ENCODE peak calls at places on chromosomes 3 and 15, in eight cellular contexts. One of them, this sample, is unnamed.

GRCh38 chr3:70947584-70947983 is 635.1 kb upstream of the MDFIC2 start:
- DNase-seq in hepatocyte: no peak
- DNase-seq in neural progenitor cell: no peak
- DNase-seq in PC-3: no peak
- DNase-seq in SK-N-SH: no peak
- DNase-seq in GM23338: no peak
- DNase-seq in OCI-LY7: no peak
- DNase-seq in HCT116: no peak
- DNase-seq in this sample: no peak

GRCh38 chr3:73542127-73542526 is 82.6 kb downstream of the PDZRN3 start:
- DNase-seq in OCI-LY7: no peak
- DNase-seq in HCT116: no peak
- DNase-seq in GM23338: no peak
- DNase-seq in SK-N-SH: no peak
- DNase-seq in hepatocyte: no peak
- DNase-seq in PC-3: no peak
- DNase-seq in neural progenitor cell: no peak
- DNase-seq in this sample: no peak

GRCh38 chr15:71329041-71329440 is 213.8 kb downstream of the THSD4 start:
- DNase-seq in neural progenitor cell: no peak
- DNase-seq in GM23338: no peak
- DNase-seq in SK-N-SH: no peak
- DNase-seq in OCI-LY7: no peak
- DNase-seq in hepatocyte: no peak
- DNase-seq in PC-3: no peak
- DNase-seq in HCT116: no peak
- DNase-seq in this sample: no peak

GRCh38 chr15:98596885-98597343 is 51.4 kb upstream of the IGF1R start:
- DNase-seq in SK-N-SH: no peak
- DNase-seq in hepatocyte: peak; percentile 14
- DNase-seq in OCI-LY7: no peak
- DNase-seq in neural progenitor cell: no peak
- DNase-seq in GM23338: no peak
- DNase-seq in HCT116: no peak
- DNase-seq in PC-3: no peak
- DNase-seq in this sample: no peak

GRCh38 chr3:33144433-33144832 is 30.6 kb downstream of the CRTAP start:
- DNase-seq in neural progenitor cell: peak; percentile 69
- DNase-seq in OCI-LY7: peak; percentile 31
- DNase-seq in SK-N-SH: no peak
- DNase-seq in hepatocyte: no peak
- DNase-seq in GM23338: peak; percentile 85
- DNase-seq in HCT116: no peak
- DNase-seq in PC-3: peak; percentile 21
- DNase-seq in this sample: no peak

GRCh38 chr3:126525853-126526667 is 2.1 kb downstream of the CHST13 start:
- DNase-seq in hepatocyte: no peak
- DNase-seq in OCI-LY7: no peak
- DNase-seq in SK-N-SH: no peak
- DNase-seq in PC-3: no peak
- DNase-seq in neural progenitor cell: no peak
- DNase-seq in GM23338: no peak
- DNase-seq in HCT116: no peak
- DNase-seq in this sample: no peak

GRCh38 chr3:127289646-127290575 is 2.1 kb upstream of the PRR20G start:
- DNase-seq in HCT116: no peak
- DNase-seq in PC-3: no peak
- DNase-seq in SK-N-SH: no peak
- DNase-seq in GM23338: no peak
- DNase-seq in neural progenitor cell: no peak
- DNase-seq in hepatocyte: no peak
- DNase-seq in OCI-LY7: no peak
- DNase-seq in this sample: peak; percentile 4

GRCh38 chr15:57720861-57721260 is 14.3 kb downstream of the POLR2M start:
- DNase-seq in hepatocyte: no peak
- DNase-seq in GM23338: no peak
- DNase-seq in PC-3: no peak
- DNase-seq in OCI-LY7: no peak
- DNase-seq in SK-N-SH: no peak
- DNase-seq in neural progenitor cell: no peak
- DNase-seq in HCT116: no peak
- DNase-seq in this sample: peak; percentile 32

GRCh38 chr3:152621006-152621868 is 213.7 kb upstream of the P2RY1 start:
- DNase-seq in GM23338: no peak
- DNase-seq in hepatocyte: peak; percentile 19
- DNase-seq in PC-3: no peak
- DNase-seq in SK-N-SH: no peak
- DNase-seq in OCI-LY7: no peak
- DNase-seq in neural progenitor cell: no peak
- DNase-seq in HCT116: no peak
- DNase-seq in this sample: peak; percentile 22

GRCh38 chr3:124542483-124542882 is 187.8 kb upstream of the UMPS start:
- DNase-seq in hepatocyte: no peak
- DNase-seq in GM23338: peak; percentile 33
- DNase-seq in HCT116: no peak
- DNase-seq in SK-N-SH: no peak
- DNase-seq in PC-3: no peak
- DNase-seq in OCI-LY7: no peak
- DNase-seq in neural progenitor cell: no peak
- DNase-seq in this sample: no peak

GRCh38 chr15:63042879-63043340 is 363 bp downstream of the TPM1 start:
- DNase-seq in OCI-LY7: no peak
- DNase-seq in hepatocyte: peak; percentile 24
- DNase-seq in SK-N-SH: peak; percentile 64
- DNase-seq in HCT116: no peak
- DNase-seq in PC-3: no peak
- DNase-seq in neural progenitor cell: peak; percentile 39
- DNase-seq in GM23338: no peak
- DNase-seq in this sample: peak; percentile 71

GRCh38 chr3:171811059-171811912 is 1.0 kb upstream of the PLD1 start:
- DNase-seq in neural progenitor cell: no peak
- DNase-seq in PC-3: peak; percentile 93
- DNase-seq in HCT116: no peak
- DNase-seq in SK-N-SH: peak; percentile 12
- DNase-seq in hepatocyte: peak; percentile 83
- DNase-seq in OCI-LY7: no peak
- DNase-seq in GM23338: no peak
- DNase-seq in this sample: peak; percentile 98

GRCh38 chr15:77905301-77905920 is 172.1 kb downstream of the TBC1D2B start:
- DNase-seq in PC-3: no peak
- DNase-seq in SK-N-SH: no peak
- DNase-seq in HCT116: no peak
- DNase-seq in GM23338: no peak
- DNase-seq in hepatocyte: no peak
- DNase-seq in OCI-LY7: no peak
- DNase-seq in neural progenitor cell: no peak
- DNase-seq in this sample: no peak

GRCh38 chr3:190534986-190535385 is 21.1 kb downstream of the IL1RAP start:
- DNase-seq in HCT116: no peak
- DNase-seq in neural progenitor cell: no peak
- DNase-seq in PC-3: peak; percentile 48
- DNase-seq in OCI-LY7: no peak
- DNase-seq in SK-N-SH: no peak
- DNase-seq in hepatocyte: no peak
- DNase-seq in GM23338: no peak
- DNase-seq in this sample: peak; percentile 20

DNA sequence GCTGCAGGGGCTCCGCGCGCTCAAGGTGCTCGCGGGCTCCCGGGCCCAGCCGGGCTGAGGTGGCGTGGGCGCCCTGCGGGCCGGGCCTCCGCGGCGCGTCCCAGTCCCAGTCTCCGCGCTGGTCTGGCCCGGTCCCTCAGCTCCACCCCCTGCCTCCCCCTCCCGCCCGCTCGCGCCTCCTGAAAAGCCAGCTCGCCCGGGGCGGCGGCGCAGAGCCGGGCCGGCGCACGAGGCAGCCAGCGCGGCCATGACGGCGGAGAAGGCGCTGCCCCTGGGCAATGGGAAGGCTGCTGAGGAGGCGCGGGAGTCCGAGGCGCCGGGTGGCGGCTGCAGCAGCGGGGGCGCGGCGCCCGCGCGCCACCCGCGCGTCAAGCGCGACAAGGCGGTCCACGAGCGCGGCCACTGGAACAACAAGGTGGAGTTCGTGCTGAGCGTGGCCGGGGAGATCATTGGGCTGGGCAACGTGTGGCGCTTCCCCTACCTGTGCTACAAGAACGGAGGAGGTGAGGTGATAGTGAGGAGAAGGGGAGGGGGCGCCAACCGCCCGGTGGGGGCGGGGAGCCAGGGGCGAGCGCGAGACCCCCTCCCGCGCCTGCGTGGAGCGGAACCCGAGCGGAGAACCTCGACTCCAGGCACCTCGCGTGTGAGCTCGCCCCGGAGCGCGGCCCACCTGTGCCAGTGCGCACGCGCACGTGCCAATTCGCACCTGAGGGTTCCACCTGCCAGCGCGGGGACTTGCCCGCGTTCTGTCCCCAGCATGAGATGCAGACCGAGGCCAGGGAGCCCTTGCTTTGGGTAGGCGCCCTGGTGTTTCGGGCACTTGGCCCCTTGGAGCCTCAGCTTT is at the start of gene SLC6A11:
- DNase-seq in HCT116: no peak
- DNase-seq in GM23338: peak; percentile 70
- DNase-seq in SK-N-SH: peak; percentile 94
- DNase-seq in PC-3: peak; percentile 72
- DNase-seq in hepatocyte: peak; percentile 52
- DNase-seq in neural progenitor cell: peak; percentile 76
- DNase-seq in OCI-LY7: no peak
- DNase-seq in this sample: peak; percentile 11
- H2AFZ ChIP-seq in HCT116: no peak within 1 kb of the TSS
- H2AFZ ChIP-seq in GM23338: peak within 1 kb of the TSS; percentile 97
- H2AFZ ChIP-seq in SK-N-SH: no peak within 1 kb of the TSS
- H2AFZ ChIP-seq in PC-3: peak within 1 kb of the TSS; percentile 75
- H2AFZ ChIP-seq in hepatocyte: no peak within 1 kb of the TSS
- H2AFZ ChIP-seq in neural progenitor cell: peak within 1 kb of the TSS; percentile 87
- H2AFZ ChIP-seq in OCI-LY7: no peak within 1 kb of the TSS
- H2AFZ ChIP-seq in this sample: no peak within 1 kb of the TSS

GRCh38 chr3:115580566-115580965 is 42.7 kb upstream of the GAP43 start:
- DNase-seq in PC-3: no peak
- DNase-seq in GM23338: no peak
- DNase-seq in hepatocyte: no peak
- DNase-seq in HCT116: no peak
- DNase-seq in SK-N-SH: peak; percentile 5
- DNase-seq in neural progenitor cell: peak; percentile 16
- DNase-seq in OCI-LY7: no peak
- DNase-seq in this sample: peak; percentile 3
- TF ChIP-seq EZH2phosphoT487 in PC-3: no peak
- TF ChIP-seq EZH2phosphoT487 in GM23338: no peak
- TF ChIP-seq EZH2phosphoT487 in hepatocyte: no peak
- TF ChIP-seq EZH2phosphoT487 in HCT116: no peak
- TF ChIP-seq EZH2phosphoT487 in SK-N-SH: no peak
- TF ChIP-seq EZH2phosphoT487 in neural progenitor cell: no peak
- TF ChIP-seq EZH2phosphoT487 in OCI-LY7: no peak
- TF ChIP-seq EZH2phosphoT487 in this sample: no peak

GRCh38 chr3:58989173-58989572 is 60.7 kb downstream of the CFAP20DC start:
- DNase-seq in SK-N-SH: no peak
- DNase-seq in PC-3: peak; percentile 53
- DNase-seq in GM23338: no peak
- DNase-seq in OCI-LY7: no peak
- DNase-seq in hepatocyte: no peak
- DNase-seq in HCT116: no peak
- DNase-seq in neural progenitor cell: no peak
- DNase-seq in this sample: peak; percentile 64
- H2AFZ ChIP-seq in SK-N-SH: no peak overlapping the region
- H2AFZ ChIP-seq in PC-3: no peak overlapping the region
- H2AFZ ChIP-seq in GM23338: no peak overlapping the region
- H2AFZ ChIP-seq in OCI-LY7: no peak overlapping the region
- H2AFZ ChIP-seq in hepatocyte: no peak overlapping the region
- H2AFZ ChIP-seq in HCT116: no peak overlapping the region
- H2AFZ ChIP-seq in neural progenitor cell: no peak overlapping the region
- H2AFZ ChIP-seq in this sample: no peak overlapping the region

DNA sequence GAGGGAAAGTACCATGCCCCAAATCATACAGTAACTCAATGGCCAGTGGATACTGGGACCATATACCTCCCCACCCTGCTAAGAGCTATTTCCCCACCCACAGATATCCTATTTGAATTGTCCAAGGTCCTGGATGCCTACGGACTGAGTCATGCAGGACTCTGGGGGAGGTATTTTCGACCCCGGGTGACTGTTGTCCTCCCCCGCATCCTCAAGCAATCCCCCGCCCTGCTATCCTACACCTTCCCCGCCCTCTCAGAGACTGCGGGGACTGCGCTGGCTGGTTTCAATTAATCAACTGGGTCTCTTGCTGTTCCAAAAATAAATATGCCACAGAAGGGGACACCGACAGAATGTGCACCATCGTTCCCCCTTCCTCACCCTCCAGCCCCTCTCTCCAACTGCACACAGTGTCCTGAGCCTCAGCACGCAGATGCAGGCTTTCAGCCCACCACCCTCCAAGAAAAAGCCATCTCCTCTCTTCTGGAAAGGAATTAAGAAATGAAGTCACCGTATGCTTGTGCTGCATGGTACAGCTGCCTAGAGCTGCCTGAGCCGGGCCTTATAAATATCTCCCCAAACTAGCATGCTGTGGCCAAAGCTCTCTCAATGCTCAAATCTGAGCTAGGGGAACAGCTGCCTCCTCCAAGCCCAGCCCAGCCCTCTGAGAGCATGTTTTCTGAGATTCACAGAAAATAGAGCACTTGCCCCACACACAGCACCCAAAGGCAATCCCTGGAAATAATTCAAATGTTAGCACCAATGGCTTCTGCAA is 8.2 kb downstream of the CAV3 start:
- DNase-seq in PC-3: peak; percentile 98
- DNase-seq in hepatocyte: peak; percentile 81
- DNase-seq in GM23338: peak; percentile 85
- DNase-seq in HCT116: peak; percentile 42
- DNase-seq in neural progenitor cell: peak; percentile 78
- DNase-seq in OCI-LY7: no peak
- DNase-seq in SK-N-SH: peak; percentile 42
- DNase-seq in this sample: peak; percentile 85
- TF ChIP-seq EZH2phosphoT487 in PC-3: no peak
- TF ChIP-seq EZH2phosphoT487 in hepatocyte: no peak
- TF ChIP-seq EZH2phosphoT487 in GM23338: no peak
- TF ChIP-seq EZH2phosphoT487 in HCT116: no peak
- TF ChIP-seq EZH2phosphoT487 in neural progenitor cell: no peak
- TF ChIP-seq EZH2phosphoT487 in OCI-LY7: no peak
- TF ChIP-seq EZH2phosphoT487 in SK-N-SH: no peak
- TF ChIP-seq EZH2phosphoT487 in this sample: no peak

GRCh38 chr3:6091262-6091661 is 769.7 kb upstream of the GRM7 start:
- DNase-seq in PC-3: no peak
- DNase-seq in OCI-LY7: no peak
- DNase-seq in SK-N-SH: no peak
- DNase-seq in GM23338: no peak
- DNase-seq in hepatocyte: no peak
- DNase-seq in HCT116: no peak
- DNase-seq in neural progenitor cell: no peak
- DNase-seq in this sample: no peak
- H2AFZ ChIP-seq in PC-3: no peak overlapping the region
- H2AFZ ChIP-seq in OCI-LY7: no peak overlapping the region
- H2AFZ ChIP-seq in SK-N-SH: no peak overlapping the region
- H2AFZ ChIP-seq in GM23338: no peak overlapping the region
- H2AFZ ChIP-seq in hepatocyte: no peak overlapping the region
- H2AFZ ChIP-seq in HCT116: no peak overlapping the region
- H2AFZ ChIP-seq in neural progenitor cell: no peak overlapping the region
- H2AFZ ChIP-seq in this sample: no peak overlapping the region